ENCODE peak calls at places on chromosome 5, in eight cellular contexts. E, H, V, J, A, R, D and T are unnamed samples.

GRCh38 chr5:16313761-16314160 is 134.2 kb upstream of the MARCHF11 start:
- DNase-seq in V (no peak), J (no peak), R (no peak), A (no peak), D (no peak), H (no peak), E (no peak), T (no peak)

GRCh38 chr5:112338681-112339337 is 80.3 kb downstream of the EPB41L4A start:
- DNase-seq in R (no peak), J (peak), D (no peak), E (no peak), V (no peak), A (peak), H (no peak), T (no peak)

GRCh38 chr5:80874162-80874561 is 86.0 kb upstream of the RASGRF2 start:
- DNase-seq in J (no peak), H (no peak), E (no peak), R (no peak), V (no peak), D (no peak), A (no peak), T (no peak)

GRCh38 chr5:72380491-72381274 is 60.5 kb downstream of the PTCD2 start:
- DNase-seq in J (peak), E (no peak), D (no peak), V (no peak), R (no peak), A (no peak), H (peak), T (no peak)

GRCh38 chr5:91296691-91297143 is 86.4 kb downstream of the ARRDC3 start:
- DNase-seq in V (peak), J (peak), D (no peak), R (peak), A (peak), E (no peak), H (no peak), T (no peak)

GRCh38 chr5:110058175-110058574 is 368.4 kb downstream of the MAN2A1 start:
- DNase-seq in J (no peak), E (no peak), D (no peak), H (no peak), V (no peak), A (no peak), R (no peak), T (no peak)

GRCh38 chr5:72412283-72413055 is 92.3 kb downstream of the PTCD2 start:
- DNase-seq in J (no peak), V (no peak), R (no peak), E (no peak), D (no peak), A (no peak), H (peak), T (no peak)

GRCh38 chr5:154851351-154851750 is 948 bp upstream of the FAXDC2 start:
- DNase-seq in H (no peak), J (no peak), V (no peak), E (no peak), D (no peak), R (no peak), A (no peak), T (no peak)

GRCh38 chr5:59354274-59354673 is 539.3 kb downstream of the PDE4D start:
- DNase-seq in J (peak), E (no peak), R (no peak), A (no peak), V (no peak), D (no peak), H (peak), T (no peak)

GRCh38 chr5:9851458-9851857 is 221.3 kb upstream of the TAS2R1 start:
- DNase-seq in R (no peak), V (no peak), E (no peak), A (peak), H (peak), J (peak), D (peak), T (no peak)
- TF ChIP-seq CTCF in R (no peak), V (no peak), E (peak), A (peak), H (peak), J (peak), D (peak), T (peak)

GRCh38 chr5:77898385-77898784 is 122.2 kb upstream of the TBCA start:
- DNase-seq in H (no peak), V (no peak), J (peak), D (no peak), E (no peak), A (no peak), R (no peak), T (no peak)
- TF ChIP-seq CTCF in H (no peak), V (no peak), J (no peak), D (no peak), E (no peak), A (no peak), R (no peak), T (no peak)

GRCh38 chr5:141245250-141245717 is at the start of gene PCDHB15:
- DNase-seq in E (no peak), H (no peak), V (no peak), D (peak), A (no peak), R (no peak), J (no peak), T (peak)
- TF ChIP-seq CTCF in E (peak), H (peak), V (no peak), D (no peak), A (no peak), R (peak), J (no peak), T (peak)

DNA sequence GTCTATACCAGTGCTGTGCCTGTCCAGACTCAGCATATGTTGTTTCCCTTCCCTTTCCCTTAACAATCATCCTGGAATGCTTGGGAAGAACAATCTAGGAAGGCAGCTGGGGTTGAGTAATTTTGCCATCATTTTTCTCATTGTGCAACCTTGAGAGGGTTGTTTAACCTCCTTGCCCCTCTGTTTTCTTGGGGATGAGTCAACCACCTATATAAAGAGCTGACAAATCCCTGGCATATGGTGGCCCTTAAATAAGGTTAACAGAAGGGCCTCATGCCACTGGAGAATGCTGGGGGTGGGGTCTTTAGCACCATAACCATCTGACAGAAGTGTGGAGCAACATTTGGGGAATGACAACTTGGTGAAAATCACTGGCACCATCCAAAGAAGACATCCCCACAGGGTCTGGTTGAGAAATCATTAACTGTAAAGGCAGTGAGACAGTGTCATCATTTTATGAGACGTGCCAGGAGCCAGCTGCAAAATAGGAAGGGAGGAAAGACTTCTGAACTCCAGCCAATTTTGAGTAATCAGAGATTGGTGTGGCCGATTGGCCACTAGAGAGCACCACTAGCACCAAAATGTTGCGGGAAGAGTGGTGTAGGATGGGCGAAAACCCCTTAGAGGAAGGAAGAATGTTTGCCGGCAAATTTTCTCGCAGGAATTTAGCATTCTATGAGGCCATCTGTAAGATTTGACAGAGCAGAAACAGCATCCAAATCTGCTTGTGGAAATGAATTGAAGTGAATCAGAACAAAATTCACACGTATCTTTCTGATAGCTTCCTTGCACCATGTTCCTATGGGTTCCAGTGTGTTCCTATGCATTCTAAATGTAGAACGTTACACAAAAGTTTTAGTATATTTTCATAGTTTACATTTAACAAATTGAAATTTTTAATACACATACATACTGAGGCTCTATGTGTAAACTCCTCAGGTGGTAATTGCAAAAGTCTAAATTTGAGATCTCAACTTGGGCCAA is 113.8 kb downstream of the MSX2 start:
- DNase-seq in R (peak), H (peak), E (no peak), V (no peak), J (peak), A (no peak), D (peak), T (peak)
- TF ChIP-seq CTCF in R (peak), H (no peak), E (peak), V (no peak), J (no peak), A (no peak), D (peak), T (peak)

GRCh38 chr5:1511651-1512540 is 11.9 kb downstream of the LPCAT1 start:
- DNase-seq in R (peak), E (peak), D (no peak), A (peak), H (peak), V (peak), J (peak), T (no peak)
- TF ChIP-seq CTCF in R (no peak), E (peak), D (peak), A (no peak), H (peak), V (no peak), J (peak), T (no peak)

DNA sequence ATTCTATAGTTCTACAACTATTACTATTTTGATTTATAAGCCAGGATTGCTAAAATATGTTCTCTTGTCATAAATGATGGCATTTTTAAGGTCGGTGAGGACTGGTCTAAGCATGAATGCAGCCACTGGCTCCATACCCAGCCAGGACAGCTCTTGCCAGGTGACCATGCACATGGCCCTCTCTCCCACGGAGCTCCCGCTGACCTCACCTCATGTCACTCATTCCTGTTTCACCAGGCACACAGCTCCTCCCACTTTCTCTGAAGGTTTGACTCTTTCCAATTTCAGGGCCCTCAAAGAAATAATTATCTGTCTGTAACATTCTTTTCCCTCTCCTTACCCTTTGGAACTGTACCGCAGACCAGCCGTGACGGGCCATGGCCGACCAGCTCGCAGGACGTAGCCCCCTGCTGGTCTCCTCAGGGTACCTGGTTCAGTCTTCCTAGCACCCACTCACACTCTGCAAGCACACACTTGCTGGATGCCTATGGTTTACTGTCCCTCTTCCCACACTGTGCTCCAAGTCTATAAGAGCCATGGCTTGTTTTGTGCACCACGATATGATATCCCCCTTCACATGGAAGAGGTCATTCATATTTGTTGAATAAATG is 72.6 kb downstream of the LIFR start:
- DNase-seq in E (no peak), D (no peak), A (no peak), R (no peak), V (no peak), H (no peak), J (no peak), T (no peak)
- TF ChIP-seq CTCF in E (no peak), D (no peak), A (no peak), R (no peak), V (no peak), H (no peak), J (no peak), T (no peak)

DNA sequence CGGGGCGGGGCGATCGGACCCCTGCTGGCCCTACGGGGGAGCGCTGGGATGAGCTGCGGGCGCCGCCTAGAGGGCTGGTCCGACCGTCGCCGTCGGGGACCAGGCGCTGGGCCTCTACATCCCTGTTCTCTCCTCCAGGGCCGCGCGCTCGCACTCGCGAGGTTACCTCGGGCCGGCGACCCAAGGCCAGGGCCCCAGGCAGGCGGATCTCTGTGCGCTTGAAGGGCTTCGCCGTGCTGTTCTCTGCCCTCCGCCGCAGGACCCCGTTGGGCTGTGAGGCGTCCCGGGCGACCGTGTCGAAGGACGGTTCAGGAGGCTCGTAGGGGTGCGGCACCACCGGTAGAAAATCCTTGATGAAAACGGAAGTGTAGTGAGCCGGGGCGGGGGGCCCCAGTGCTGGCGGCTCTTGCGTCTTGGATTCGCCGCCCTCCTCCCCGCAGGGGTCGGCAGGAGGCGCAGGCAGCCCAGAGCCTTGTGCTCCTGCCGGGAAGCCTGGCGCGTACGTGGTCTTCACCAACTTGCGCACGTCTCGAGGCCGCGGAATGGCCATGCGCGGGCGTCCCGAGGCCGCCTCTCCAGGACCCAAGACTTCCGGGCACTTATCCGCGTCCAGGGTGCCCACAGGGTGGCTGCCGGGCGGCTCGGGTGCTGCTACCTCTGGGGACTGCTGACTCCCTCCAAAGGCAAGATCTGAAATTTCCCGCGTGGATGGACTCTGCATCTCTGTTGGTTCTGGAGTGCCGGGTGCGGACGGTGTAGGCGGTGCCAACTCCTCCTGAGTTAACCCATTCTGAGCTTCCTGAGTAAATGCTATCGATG is 2.0 kb downstream of the PROB1 start:
- DNase-seq in D (peak), J (peak), V (peak), R (peak), H (no peak), E (no peak), A (peak), T (peak)
- TF ChIP-seq CTCF in D (peak), J (peak), V (peak), R (peak), H (peak), E (peak), A (peak), T (peak)

DNA sequence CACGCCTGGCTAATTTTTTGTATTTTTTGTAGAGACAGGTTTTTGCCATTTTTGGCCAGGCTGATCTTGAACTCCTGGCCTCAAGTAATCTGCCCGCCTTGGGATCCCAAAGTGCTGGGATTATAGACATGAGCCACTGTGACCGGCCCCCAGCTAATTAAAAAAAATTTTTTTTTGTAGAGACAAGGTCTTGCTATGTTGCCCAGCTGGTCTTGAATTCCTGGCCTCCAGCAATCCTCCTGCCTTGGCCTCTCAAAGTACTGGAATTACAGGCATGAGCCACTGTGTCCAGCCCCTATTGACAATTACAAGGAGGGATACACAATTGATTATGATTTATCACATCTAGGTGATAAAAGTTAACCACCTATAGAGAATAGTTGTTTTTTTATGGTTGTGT is 59.5 kb downstream of the NR2F1 start:
- DNase-seq in A (no peak), D (no peak), H (no peak), J (no peak), R (no peak), E (no peak), V (no peak), T (no peak)
- TF ChIP-seq CTCF in A (no peak), D (no peak), H (no peak), J (no peak), R (no peak), E (no peak), V (no peak), T (no peak)